ENCODE peak calls at places on chromosomes 5 and 9, in ten cellular contexts. One of them, this sample, is unnamed. For H3K36me3, the result is how much of the 10 kb centered on the place peaks cover.

GRCh38 chr5:155594270-155594669 is 580.7 kb downstream of the KIF4B start:
- DNase-seq in prostate gland: no peak
- DNase-seq in heart left ventricle: no peak
- DNase-seq in IMR-90: no peak
- DNase-seq in K562: no peak
- DNase-seq in suprapubic skin: no peak
- DNase-seq in tibial nerve: no peak
- DNase-seq in endothelial cell of umbilical vein: no peak
- DNase-seq in ovary: no peak
- DNase-seq in testis: no peak
- DNase-seq in this sample: no peak

GRCh38 chr5:180137401-180138213 is 66.0 kb upstream of the RNF130 start:
- DNase-seq in K562: no peak
- DNase-seq in prostate gland: no peak
- DNase-seq in heart left ventricle: no peak
- DNase-seq in testis: peak
- DNase-seq in IMR-90: no peak
- DNase-seq in endothelial cell of umbilical vein: no peak
- DNase-seq in tibial nerve: no peak
- DNase-seq in suprapubic skin: peak
- DNase-seq in ovary: no peak
- DNase-seq in this sample: no peak

GRCh38 chr5:172700686-172701324 is 59.7 kb downstream of the NEURL1B start:
- DNase-seq in endothelial cell of umbilical vein: no peak
- DNase-seq in testis: no peak
- DNase-seq in suprapubic skin: no peak
- DNase-seq in IMR-90: no peak
- DNase-seq in tibial nerve: no peak
- DNase-seq in prostate gland: no peak
- DNase-seq in heart left ventricle: peak
- DNase-seq in ovary: no peak
- DNase-seq in K562: no peak
- DNase-seq in this sample: no peak

GRCh38 chr5:80238078-80238477 is 17.8 kb downstream of the SERINC5 start:
- DNase-seq in heart left ventricle: no peak
- DNase-seq in tibial nerve: no peak
- DNase-seq in prostate gland: no peak
- DNase-seq in IMR-90: no peak
- DNase-seq in suprapubic skin: no peak
- DNase-seq in ovary: no peak
- DNase-seq in endothelial cell of umbilical vein: no peak
- DNase-seq in K562: no peak
- DNase-seq in testis: no peak
- DNase-seq in this sample: no peak

GRCh38 chr5:55176176-55176818 is 3.3 kb upstream of the CDC20B start:
- DNase-seq in suprapubic skin: no peak
- DNase-seq in heart left ventricle: peak
- DNase-seq in K562: peak
- DNase-seq in tibial nerve: no peak
- DNase-seq in prostate gland: no peak
- DNase-seq in ovary: peak
- DNase-seq in IMR-90: no peak
- DNase-seq in testis: peak
- DNase-seq in endothelial cell of umbilical vein: peak
- DNase-seq in this sample: no peak

GRCh38 chr5:37720550-37720952 is 119.3 kb downstream of the GDNF start:
- DNase-seq in suprapubic skin: no peak
- DNase-seq in heart left ventricle: no peak
- DNase-seq in endothelial cell of umbilical vein: no peak
- DNase-seq in tibial nerve: no peak
- DNase-seq in prostate gland: no peak
- DNase-seq in IMR-90: no peak
- DNase-seq in ovary: no peak
- DNase-seq in K562: no peak
- DNase-seq in testis: no peak
- DNase-seq in this sample: no peak

GRCh38 chr9:127803507-127804352 is 1.0 kb downstream of the FPGS start:
- DNase-seq in endothelial cell of umbilical vein: no peak
- DNase-seq in testis: no peak
- DNase-seq in prostate gland: no peak
- DNase-seq in suprapubic skin: no peak
- DNase-seq in tibial nerve: no peak
- DNase-seq in ovary: no peak
- DNase-seq in K562: no peak
- DNase-seq in IMR-90: no peak
- DNase-seq in heart left ventricle: no peak
- DNase-seq in this sample: no peak

GRCh38 chr9:109310486-109310901 is 10.4 kb downstream of the EPB41L4B start:
- DNase-seq in prostate gland: no peak
- DNase-seq in testis: no peak
- DNase-seq in suprapubic skin: no peak
- DNase-seq in tibial nerve: no peak
- DNase-seq in heart left ventricle: no peak
- DNase-seq in IMR-90: peak
- DNase-seq in endothelial cell of umbilical vein: no peak
- DNase-seq in K562: no peak
- DNase-seq in ovary: no peak
- DNase-seq in this sample: no peak

GRCh38 chr5:41286696-41287095 is 73.4 kb upstream of the C6 start:
- DNase-seq in ovary: no peak
- DNase-seq in prostate gland: no peak
- DNase-seq in suprapubic skin: no peak
- DNase-seq in endothelial cell of umbilical vein: no peak
- DNase-seq in testis: no peak
- DNase-seq in K562: no peak
- DNase-seq in IMR-90: no peak
- DNase-seq in heart left ventricle: no peak
- DNase-seq in tibial nerve: no peak
- DNase-seq in this sample: no peak

GRCh38 chr9:8725635-8726034 is 926.1 kb upstream of the DMAC1 start:
- DNase-seq in prostate gland: no peak
- DNase-seq in endothelial cell of umbilical vein: no peak
- DNase-seq in suprapubic skin: no peak
- DNase-seq in ovary: no peak
- DNase-seq in IMR-90: no peak
- DNase-seq in K562: no peak
- DNase-seq in testis: no peak
- DNase-seq in heart left ventricle: no peak
- DNase-seq in tibial nerve: no peak
- DNase-seq in this sample: no peak

GRCh38 chr9:18921677-18922076 is 111.3 kb downstream of the SAXO1 start:
- DNase-seq in heart left ventricle: no peak
- DNase-seq in testis: no peak
- DNase-seq in prostate gland: no peak
- DNase-seq in ovary: no peak
- DNase-seq in K562: no peak
- DNase-seq in endothelial cell of umbilical vein: no peak
- DNase-seq in tibial nerve: no peak
- DNase-seq in suprapubic skin: no peak
- DNase-seq in IMR-90: peak
- DNase-seq in this sample: no peak

GRCh38 chr9:123135458-123135857 is 102.0 kb downstream of the GPR21 start:
- DNase-seq in tibial nerve: no peak
- DNase-seq in prostate gland: no peak
- DNase-seq in endothelial cell of umbilical vein: no peak
- DNase-seq in K562: no peak
- DNase-seq in testis: no peak
- DNase-seq in IMR-90: no peak
- DNase-seq in ovary: no peak
- DNase-seq in suprapubic skin: no peak
- DNase-seq in heart left ventricle: no peak
- DNase-seq in this sample: no peak
- H3K27ac ChIP-seq in tibial nerve: no peak
- H3K27ac ChIP-seq in prostate gland: no peak
- H3K27ac ChIP-seq in endothelial cell of umbilical vein: no peak
- H3K27ac ChIP-seq in K562: no peak
- H3K27ac ChIP-seq in testis: no peak
- H3K27ac ChIP-seq in IMR-90: no peak
- H3K27ac ChIP-seq in ovary: no peak
- H3K27ac ChIP-seq in suprapubic skin: no peak
- H3K27ac ChIP-seq in heart left ventricle: no peak
- H3K27ac ChIP-seq in this sample: no peak

GRCh38 chr5:139764250-139764791 is 31.3 kb upstream of the PSD2 start:
- DNase-seq in tibial nerve: no peak
- DNase-seq in endothelial cell of umbilical vein: no peak
- DNase-seq in heart left ventricle: no peak
- DNase-seq in testis: no peak
- DNase-seq in K562: no peak
- DNase-seq in suprapubic skin: no peak
- DNase-seq in IMR-90: no peak
- DNase-seq in prostate gland: no peak
- DNase-seq in ovary: peak
- DNase-seq in this sample: no peak

GRCh38 chr5:139763584-139764249 is 31.9 kb upstream of the PSD2 start:
- DNase-seq in suprapubic skin: no peak
- DNase-seq in tibial nerve: no peak
- DNase-seq in K562: no peak
- DNase-seq in ovary: no peak
- DNase-seq in IMR-90: no peak
- DNase-seq in endothelial cell of umbilical vein: no peak
- DNase-seq in heart left ventricle: no peak
- DNase-seq in prostate gland: no peak
- DNase-seq in testis: no peak
- DNase-seq in this sample: no peak

GRCh38 chr5:139765040-139765408 is 30.6 kb upstream of the PSD2 start:
- DNase-seq in IMR-90: no peak
- DNase-seq in suprapubic skin: no peak
- DNase-seq in prostate gland: no peak
- DNase-seq in tibial nerve: no peak
- DNase-seq in endothelial cell of umbilical vein: no peak
- DNase-seq in heart left ventricle: no peak
- DNase-seq in ovary: no peak
- DNase-seq in testis: no peak
- DNase-seq in K562: no peak
- DNase-seq in this sample: no peak

GRCh38 chr5:139767960-139768359 is 27.6 kb upstream of the PSD2 start:
- DNase-seq in IMR-90: no peak
- DNase-seq in prostate gland: no peak
- DNase-seq in suprapubic skin: no peak
- DNase-seq in tibial nerve: no peak
- DNase-seq in ovary: no peak
- DNase-seq in endothelial cell of umbilical vein: peak
- DNase-seq in K562: no peak
- DNase-seq in heart left ventricle: peak
- DNase-seq in testis: no peak
- DNase-seq in this sample: no peak

GRCh38 chr5:139765409-139766217 is 30.0 kb upstream of the PSD2 start:
- DNase-seq in testis: peak
- DNase-seq in K562: peak
- DNase-seq in tibial nerve: peak
- DNase-seq in prostate gland: peak
- DNase-seq in ovary: peak
- DNase-seq in heart left ventricle: peak
- DNase-seq in endothelial cell of umbilical vein: peak
- DNase-seq in suprapubic skin: peak
- DNase-seq in IMR-90: peak
- DNase-seq in this sample: peak
- TF ChIP-seq POLR2A in testis: no peak
- TF ChIP-seq POLR2A in K562: no peak
- TF ChIP-seq POLR2A in tibial nerve: no peak
- TF ChIP-seq POLR2A in prostate gland: no peak
- TF ChIP-seq POLR2A in ovary: no peak
- TF ChIP-seq POLR2A in heart left ventricle: no peak
- TF ChIP-seq POLR2A in endothelial cell of umbilical vein: no peak
- TF ChIP-seq POLR2A in suprapubic skin: no peak
- TF ChIP-seq POLR2A in IMR-90: no peak
- TF ChIP-seq POLR2A in this sample: peak

GRCh38 chr5:32044904-32045303 is 129.2 kb downstream of the GOLPH3 start:
- DNase-seq in tibial nerve: no peak
- DNase-seq in IMR-90: peak
- DNase-seq in K562: no peak
- DNase-seq in suprapubic skin: no peak
- DNase-seq in prostate gland: no peak
- DNase-seq in heart left ventricle: no peak
- DNase-seq in ovary: no peak
- DNase-seq in testis: no peak
- DNase-seq in endothelial cell of umbilical vein: no peak
- DNase-seq in this sample: no peak
- H3K36me3 ChIP-seq in tibial nerve: under half
- H3K36me3 ChIP-seq in IMR-90: under half
- H3K36me3 ChIP-seq in K562: under half
- H3K36me3 ChIP-seq in suprapubic skin: under half
- H3K36me3 ChIP-seq in prostate gland: under half
- H3K36me3 ChIP-seq in heart left ventricle: under half
- H3K36me3 ChIP-seq in ovary: under half
- H3K36me3 ChIP-seq in testis: under half
- H3K36me3 ChIP-seq in endothelial cell of umbilical vein: under half
- H3K36me3 ChIP-seq in this sample: under half

GRCh38 chr9:112274600-112274999 is 58.8 kb downstream of the PTBP3 start:
- DNase-seq in testis: no peak
- DNase-seq in ovary: no peak
- DNase-seq in suprapubic skin: no peak
- DNase-seq in endothelial cell of umbilical vein: no peak
- DNase-seq in K562: no peak
- DNase-seq in heart left ventricle: no peak
- DNase-seq in tibial nerve: no peak
- DNase-seq in prostate gland: no peak
- DNase-seq in IMR-90: no peak
- DNase-seq in this sample: no peak

GRCh38 chr9:112279501-112279900 is 53.9 kb downstream of the PTBP3 start:
- DNase-seq in heart left ventricle: no peak
- DNase-seq in prostate gland: no peak
- DNase-seq in ovary: no peak
- DNase-seq in endothelial cell of umbilical vein: no peak
- DNase-seq in IMR-90: no peak
- DNase-seq in testis: no peak
- DNase-seq in tibial nerve: no peak
- DNase-seq in K562: no peak
- DNase-seq in suprapubic skin: no peak
- DNase-seq in this sample: no peak

GRCh38 chr9:112280904-112281303 is 52.5 kb downstream of the PTBP3 start:
- DNase-seq in tibial nerve: no peak
- DNase-seq in endothelial cell of umbilical vein: no peak
- DNase-seq in suprapubic skin: no peak
- DNase-seq in testis: no peak
- DNase-seq in ovary: no peak
- DNase-seq in prostate gland: no peak
- DNase-seq in K562: no peak
- DNase-seq in IMR-90: no peak
- DNase-seq in heart left ventricle: no peak
- DNase-seq in this sample: no peak

GRCh38 chr9:112273826-112274225 is 59.6 kb downstream of the PTBP3 start:
- DNase-seq in suprapubic skin: no peak
- DNase-seq in prostate gland: no peak
- DNase-seq in K562: no peak
- DNase-seq in testis: no peak
- DNase-seq in IMR-90: no peak
- DNase-seq in tibial nerve: no peak
- DNase-seq in endothelial cell of umbilical vein: no peak
- DNase-seq in ovary: no peak
- DNase-seq in heart left ventricle: no peak
- DNase-seq in this sample: no peak

DNA sequence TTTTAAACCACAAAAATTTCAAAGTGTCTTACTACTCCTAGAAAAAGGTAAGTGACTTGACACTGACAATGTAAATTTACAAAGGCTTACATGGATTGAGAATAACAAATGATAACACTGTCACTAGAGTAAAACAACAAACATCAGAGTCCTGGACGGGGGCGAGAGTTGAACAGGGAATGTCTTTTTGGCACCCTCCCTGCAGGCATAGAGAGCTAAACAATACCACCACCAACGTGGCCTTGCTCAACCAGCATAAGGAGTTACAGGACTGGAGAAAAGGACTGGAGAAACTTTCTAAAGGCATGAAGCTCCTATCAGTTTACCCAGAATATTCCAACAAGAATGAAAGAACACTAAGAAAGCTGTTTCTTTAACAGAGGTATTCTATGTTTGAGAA is 55.3 kb downstream of the PTBP3 start:
- DNase-seq in heart left ventricle: no peak
- DNase-seq in suprapubic skin: no peak
- DNase-seq in K562: no peak
- DNase-seq in tibial nerve: no peak
- DNase-seq in endothelial cell of umbilical vein: no peak
- DNase-seq in prostate gland: no peak
- DNase-seq in IMR-90: peak
- DNase-seq in ovary: no peak
- DNase-seq in testis: no peak
- DNase-seq in this sample: no peak
- H3K27ac ChIP-seq in heart left ventricle: no peak
- H3K27ac ChIP-seq in suprapubic skin: no peak
- H3K27ac ChIP-seq in K562: no peak
- H3K27ac ChIP-seq in tibial nerve: no peak
- H3K27ac ChIP-seq in endothelial cell of umbilical vein: no peak
- H3K27ac ChIP-seq in prostate gland: no peak
- H3K27ac ChIP-seq in IMR-90: no peak
- H3K27ac ChIP-seq in ovary: no peak
- H3K27ac ChIP-seq in testis: no peak
- H3K27ac ChIP-seq in this sample: no peak

This sample was measured in uterus.